ENCODE peak calls at places on chromosomes 4 and X, in five cellular contexts. X is C1 segment of cervical spinal cord; I is foreskin fibroblast; L is aorta; Y is effector CD4-positive, alpha-beta T cell. T is an unnamed sample.

GRCh38 chr4:151644625-151645024 is 116.2 kb downstream of the GATB start:
- DNase-seq in I (no peak), L (no peak), X (no peak), Y (no peak), T (no peak)

GRCh38 chr4:140926672-140927071 is 170.5 kb upstream of the TBC1D9 start:
- DNase-seq in X (no peak), Y (no peak), I (peak; percentile 60), L (no peak), T (no peak)

GRCh38 chr4:15805583-15806517 is 27.7 kb downstream of the CD38 start:
- DNase-seq in L (no peak), I (peak; percentile 73), X (no peak), Y (peak; percentile 18), T (no peak)

GRCh38 chrX:138908577-138908976 is 197.1 kb upstream of the FGF13 start:
- DNase-seq in L (no peak), Y (no peak), I (no peak), X (no peak), T (no peak)

GRCh38 chr4:40309250-40309774 is 25.8 kb upstream of the CHRNA9 start:
- DNase-seq in X (no peak), L (peak; percentile 96), Y (peak; percentile 91), I (peak; percentile 89), T (no peak)

GRCh38 chr4:56907009-56907408 is 691 bp upstream of the REST start:
- DNase-seq in I (no peak), L (no peak), X (no peak), Y (no peak), T (no peak)

GRCh38 chr4:66071911-66072310 is 401.6 kb upstream of the EPHA5 start:
- DNase-seq in X (no peak), I (no peak), L (no peak), Y (no peak), T (no peak)

GRCh38 chrX:68894513-68895338 is 65.9 kb downstream of the EFNB1 start:
- DNase-seq in Y (no peak), X (peak; percentile 5), L (peak; percentile 88), I (peak; percentile 48), T (no peak)

GRCh38 chr4:88018471-88018870 is 11.0 kb downstream of the PKD2 start:
- DNase-seq in Y (no peak), X (no peak), I (peak; percentile 84), L (no peak), T (no peak)